ENCODE peak calls at places on chromosomes 3 and 15, in seven cellular contexts. K is lower lobe of right lung, G is AG04450, R is Peyer's patch, H is ovary, V is DND-41, C is HFF-Myc. M is an unnamed sample.

GRCh38 chr3:183385698-183386590 is 42.5 kb downstream of the MCF2L2 start:
- DNase-seq in K (no peak), G (peak; percentile 49), R (no peak), H (peak; percentile 26), V (peak; percentile 55), C (peak; percentile 48), M (no peak)

GRCh38 chr3:55826731-55827496 is 339.8 kb upstream of the WNT5A start:
- DNase-seq in K (no peak), G (no peak), R (no peak), H (no peak), V (no peak), C (no peak), M (no peak)

GRCh38 chr3:51668756-51669155 is 2.3 kb upstream of the TEX264 start:
- DNase-seq in K (no peak), G (no peak), R (no peak), H (no peak), V (no peak), C (no peak), M (peak; percentile 28)

GRCh38 chr3:8239718-8240698 is 261.6 kb upstream of the LMCD1 start:
- DNase-seq in K (no peak), G (peak; percentile 27), R (no peak), H (no peak), V (peak; percentile 50), C (peak; percentile 33), M (peak; percentile 2)

GRCh38 chr3:126480251-126480650 is 4.6 kb upstream of the ZXDC start:
- DNase-seq in K (peak; percentile 34), G (no peak), R (no peak), H (no peak), V (no peak), C (no peak), M (no peak)

GRCh38 chr3:152968388-152969024 is 133.6 kb downstream of the P2RY1 start:
- DNase-seq in K (no peak), G (no peak), R (no peak), H (no peak), V (no peak), C (no peak), M (peak; percentile 67)

GRCh38 chr15:78640840-78641733 is at the start of gene CHRNB4:
- DNase-seq in K (no peak), G (no peak), R (no peak), H (no peak), V (no peak), C (no peak), M (no peak)

GRCh38 chr3:109882144-109882543 is 544.8 kb upstream of the DPPA4 start:
- DNase-seq in K (no peak), G (no peak), R (no peak), H (no peak), V (no peak), C (no peak), M (no peak)

GRCh38 chr15:58931985-58932384 is 1.5 kb downstream of the SLTM start:
- DNase-seq in K (no peak), G (no peak), R (no peak), H (no peak), V (no peak), C (no peak), M (peak; percentile 49)

GRCh38 chr15:66221126-66221525 is 32.4 kb downstream of the MEGF11 start:
- DNase-seq in K (no peak), G (no peak), R (no peak), H (no peak), V (no peak), C (no peak), M (no peak)

GRCh38 chr15:62856466-62857246 is 185.9 kb upstream of the TPM1 start:
- DNase-seq in K (no peak), G (no peak), R (no peak), H (no peak), V (no peak), C (no peak), M (no peak)

GRCh38 chr15:68749365-68750141 is 71.1 kb downstream of the ANP32A start:
- DNase-seq in K (no peak), G (no peak), R (no peak), H (no peak), V (no peak), C (peak; percentile 43), M (no peak)

GRCh38 chr3:114745322-114746240 is 401.5 kb downstream of the ZBTB20 start:
- DNase-seq in K (no peak), G (no peak), R (no peak), H (no peak), V (no peak), C (peak; percentile 37), M (no peak)

GRCh38 chr15:90126022-90126421 is 23.8 kb upstream of the IDH2 start:
- DNase-seq in K (no peak), G (no peak), R (no peak), H (no peak), V (no peak), C (no peak), M (no peak)

GRCh38 chr3:194961555-194961954 is 275.9 kb downstream of the FAM43A start:
- DNase-seq in K (no peak), G (no peak), R (no peak), H (no peak), V (no peak), C (no peak), M (no peak)

GRCh38 chr3:52277071-52277964 is 1.1 kb downstream of the WDR82 start:
- DNase-seq in K (peak; percentile 87), G (peak; percentile 29), R (peak; percentile 83), H (peak; percentile 81), V (peak; percentile 72), C (peak; percentile 26), M (peak; percentile 79)

GRCh38 chr15:48868018-48868417 is 9.9 kb upstream of the EID1 start:
- DNase-seq in K (no peak), G (no peak), R (no peak), H (no peak), V (no peak), C (no peak), M (no peak)

GRCh38 chr3:136651585-136651984 is 100.6 kb downstream of the STAG1 start:
- DNase-seq in K (no peak), G (no peak), R (no peak), H (no peak), V (no peak), C (no peak), M (no peak)

GRCh38 chr3:167406876-167407492 is 26.9 kb upstream of the ZBBX start:
- DNase-seq in K (no peak), G (peak; percentile 2), R (no peak), H (no peak), V (no peak), C (no peak), M (peak; percentile 52)

GRCh38 chr3:179454887-179455286 is 3.6 kb upstream of the GNB4 start:
- DNase-seq in K (no peak), G (no peak), R (no peak), H (no peak), V (no peak), C (no peak), M (no peak)

GRCh38 chr15:76866716-76867321 is 38.3 kb downstream of the SCAPER start:
- DNase-seq in K (no peak), G (peak; percentile 21), R (no peak), H (no peak), V (peak; percentile 12), C (peak; percentile 19), M (no peak)

GRCh38 chr15:57541805-57542504 is 49.7 kb upstream of the MYZAP start:
- DNase-seq in K (peak; percentile 64), G (peak; percentile 52), R (peak; percentile 77), H (peak; percentile 56), V (peak; percentile 53), C (peak; percentile 36), M (peak; percentile 60)

GRCh38 chr3:14274999-14275961 is 96.7 kb downstream of the LSM3 start:
- DNase-seq in K (no peak), G (no peak), R (peak; percentile 43), H (no peak), V (peak; percentile 10), C (no peak), M (no peak)

GRCh38 chr3:16090013-16090412 is 84.5 kb upstream of the GALNT15 start:
- DNase-seq in K (no peak), G (peak; percentile 95), R (no peak), H (peak; percentile 34), V (no peak), C (peak; percentile 95), M (peak; percentile 67)

GRCh38 chr15:73323956-73324355 is 44.8 kb downstream of the HCN4 start:
- DNase-seq in K (no peak), G (no peak), R (peak; percentile 34), H (no peak), V (no peak), C (no peak), M (no peak)

GRCh38 chr15:70086636-70087035 is 11.1 kb downstream of the TLE3 start:
- DNase-seq in K (no peak), G (no peak), R (no peak), H (no peak), V (no peak), C (no peak), M (no peak)

GRCh38 chr15:70083423-70083822 is 14.3 kb downstream of the TLE3 start:
- DNase-seq in K (no peak), G (no peak), R (no peak), H (no peak), V (no peak), C (no peak), M (no peak)

GRCh38 chr15:70083946-70084345 is 13.8 kb downstream of the TLE3 start:
- DNase-seq in K (no peak), G (no peak), R (no peak), H (no peak), V (no peak), C (no peak), M (no peak)

GRCh38 chr15:70081612-70082011 is 16.1 kb downstream of the TLE3 start:
- DNase-seq in K (no peak), G (no peak), R (no peak), H (no peak), V (no peak), C (no peak), M (no peak)

DNA sequence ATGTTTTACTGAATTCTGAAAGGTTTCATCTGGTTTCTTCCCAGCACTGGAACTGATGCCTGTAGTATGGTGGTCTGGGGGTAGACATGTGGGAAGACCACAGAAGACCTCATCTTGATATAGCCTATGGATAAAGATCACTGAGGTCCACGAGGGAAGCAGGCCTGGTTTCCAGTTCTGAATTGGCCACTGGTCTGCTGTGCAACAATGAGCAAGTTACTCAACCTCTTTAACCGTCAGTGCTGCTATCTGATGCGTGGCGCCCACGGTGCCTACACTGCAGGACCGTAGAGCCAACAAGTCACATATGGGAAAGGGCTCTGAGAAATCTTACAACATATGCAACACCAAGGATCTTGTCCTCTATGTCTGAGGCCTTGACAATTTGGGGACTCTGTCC is 13.3 kb downstream of the TLE3 start:
- DNase-seq in K (no peak), G (no peak), R (no peak), H (no peak), V (no peak), C (no peak), M (no peak)
- H3K4me3 ChIP-seq in K (no peak overlapping the region), G (no peak overlapping the region), R (no peak overlapping the region), H (no peak overlapping the region), V (no peak overlapping the region), C (no peak overlapping the region), M (no peak overlapping the region)

GRCh38 chr3:60440869-60441268 is 810.4 kb downstream of the FHIT start:
- DNase-seq in K (no peak), G (no peak), R (no peak), H (no peak), V (no peak), C (no peak), M (no peak)
- H3K4me3 ChIP-seq in K (no peak overlapping the region), G (no peak overlapping the region), R (no peak overlapping the region), H (no peak overlapping the region), V (no peak overlapping the region), C (no peak overlapping the region), M (no peak overlapping the region)

GRCh38 chr15:40307421-40308165 is at the start of gene PLCB2:
- DNase-seq in K (peak; percentile 76), G (no peak), R (peak; percentile 65), H (no peak), V (peak; percentile 70), C (no peak), M (peak; percentile 30)
- H3K4me3 ChIP-seq in K (peak within 1 kb of the TSS; percentile 55), G (no peak within 1 kb of the TSS), R (peak within 1 kb of the TSS; percentile 58), H (no peak within 1 kb of the TSS), V (peak within 1 kb of the TSS; percentile 72), C (no peak within 1 kb of the TSS), M (no peak within 1 kb of the TSS)

GRCh38 chr3:185823280-185824044 is 1.4 kb downstream of the IGF2BP2 start:
- DNase-seq in K (peak; percentile 69), G (no peak), R (peak; percentile 76), H (peak; percentile 35), V (no peak), C (no peak), M (peak; percentile 57)
- H3K4me3 ChIP-seq in K (peak overlapping the region; percentile 87), G (peak overlapping the region; percentile 95), R (peak overlapping the region; percentile 59), H (peak overlapping the region; percentile 56), V (no peak overlapping the region), C (peak overlapping the region; percentile 89), M (peak overlapping the region; percentile 78)